ENCODE peak calls at places on chromosomes 16 and 17, in five cellular contexts. One of them, this sample, is unnamed.

GRCh38 chr17:46063239-46063638 is 64.2 kb downstream of the STH start:
- DNase-seq in SK-N-SH: no peak
- DNase-seq in PC-3: peak; percentile 86
- DNase-seq in CD4-positive, alpha-beta T cell: no peak
- DNase-seq in AG04450: peak; percentile 27
- DNase-seq in this sample: peak; percentile 85

GRCh38 chr16:3864562-3864961 is 16.0 kb downstream of the CREBBP start:
- DNase-seq in AG04450: no peak
- DNase-seq in SK-N-SH: no peak
- DNase-seq in CD4-positive, alpha-beta T cell: no peak
- DNase-seq in PC-3: no peak
- DNase-seq in this sample: no peak

GRCh38 chr16:11797957-11798299 is 870 bp upstream of the ZC3H7A start:
- DNase-seq in SK-N-SH: peak; percentile 30
- DNase-seq in AG04450: no peak
- DNase-seq in CD4-positive, alpha-beta T cell: no peak
- DNase-seq in PC-3: peak; percentile 8
- DNase-seq in this sample: no peak

GRCh38 chr16:1538804-1539520 is 5.5 kb downstream of the TMEM204 start:
- DNase-seq in PC-3: no peak
- DNase-seq in SK-N-SH: peak; percentile 77
- DNase-seq in CD4-positive, alpha-beta T cell: peak; percentile 34
- DNase-seq in AG04450: no peak
- DNase-seq in this sample: no peak

GRCh38 chr16:85171809-85172464 is 59.7 kb upstream of the CIBAR2 start:
- DNase-seq in AG04450: no peak
- DNase-seq in PC-3: peak; percentile 11
- DNase-seq in SK-N-SH: peak; percentile 64
- DNase-seq in CD4-positive, alpha-beta T cell: no peak
- DNase-seq in this sample: no peak

GRCh38 chr17:296906-297690 is 55.5 kb downstream of the RPH3AL start:
- DNase-seq in CD4-positive, alpha-beta T cell: no peak
- DNase-seq in SK-N-SH: no peak
- DNase-seq in PC-3: no peak
- DNase-seq in AG04450: no peak
- DNase-seq in this sample: no peak

GRCh38 chr17:39627717-39628516 is 1.2 kb downstream of the PPP1R1B start:
- DNase-seq in CD4-positive, alpha-beta T cell: no peak
- DNase-seq in PC-3: no peak
- DNase-seq in AG04450: no peak
- DNase-seq in SK-N-SH: no peak
- DNase-seq in this sample: no peak

GRCh38 chr16:28990375-28991040 is 5.7 kb downstream of the LAT start:
- DNase-seq in SK-N-SH: no peak
- DNase-seq in PC-3: no peak
- DNase-seq in AG04450: no peak
- DNase-seq in CD4-positive, alpha-beta T cell: peak; percentile 35
- DNase-seq in this sample: no peak

GRCh38 chr17:61150686-61151299 is 248.8 kb upstream of the TBX2 start:
- DNase-seq in AG04450: no peak
- DNase-seq in SK-N-SH: no peak
- DNase-seq in CD4-positive, alpha-beta T cell: no peak
- DNase-seq in PC-3: no peak
- DNase-seq in this sample: no peak

GRCh38 chr16:67397812-67398545 is 4.7 kb upstream of the TPPP3 start:
- DNase-seq in PC-3: no peak
- DNase-seq in CD4-positive, alpha-beta T cell: no peak
- DNase-seq in SK-N-SH: no peak
- DNase-seq in AG04450: no peak
- DNase-seq in this sample: peak; percentile 66

GRCh38 chr17:58637011-58637570 is 54.8 kb downstream of the TEX14 start:
- DNase-seq in CD4-positive, alpha-beta T cell: no peak
- DNase-seq in PC-3: no peak
- DNase-seq in AG04450: no peak
- DNase-seq in SK-N-SH: no peak
- DNase-seq in this sample: no peak

GRCh38 chr16:60064026-60064425 is 1329.9 kb upstream of the GOT2 start:
- DNase-seq in AG04450: no peak
- DNase-seq in PC-3: no peak
- DNase-seq in CD4-positive, alpha-beta T cell: no peak
- DNase-seq in SK-N-SH: no peak
- DNase-seq in this sample: no peak

DNA sequence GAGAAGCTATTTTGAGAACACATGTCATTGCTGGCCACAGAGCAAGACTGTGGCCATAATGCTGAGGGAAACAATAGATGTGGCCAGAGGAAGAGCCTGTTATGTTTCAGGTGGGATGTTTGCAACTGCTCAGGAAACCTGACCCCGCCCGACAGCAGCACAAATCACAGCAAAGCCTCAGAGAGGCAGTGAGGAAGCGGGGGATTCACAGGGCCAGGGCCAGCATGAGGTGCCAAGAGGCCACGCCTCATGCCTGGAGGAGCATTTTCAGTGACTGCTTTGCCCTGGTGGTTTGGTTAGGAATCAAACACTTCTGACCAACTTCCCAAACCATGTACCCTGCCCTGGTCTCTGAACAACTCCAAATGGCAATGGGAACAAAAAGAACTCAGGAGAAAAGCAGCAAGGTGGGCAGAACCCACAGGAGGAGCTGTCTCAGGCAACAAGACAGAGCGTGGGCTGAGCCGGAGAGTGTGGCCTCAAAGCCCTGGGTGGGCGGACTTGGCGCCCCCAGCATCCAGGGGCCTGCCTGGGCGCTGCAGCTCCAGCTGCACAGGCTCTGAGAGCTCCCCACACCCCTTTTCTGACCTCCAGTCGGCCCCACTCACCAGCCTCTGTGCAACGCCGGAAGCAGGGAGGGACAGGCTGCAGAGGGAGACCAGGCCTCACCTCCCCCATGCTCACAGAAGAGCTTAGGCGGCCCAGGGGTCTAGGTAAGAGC is 20.6 kb downstream of the HIC1 start:
- DNase-seq in AG04450: no peak
- DNase-seq in PC-3: peak; percentile 58
- DNase-seq in CD4-positive, alpha-beta T cell: no peak
- DNase-seq in SK-N-SH: peak; percentile 78
- DNase-seq in this sample: peak; percentile 36
- TF ChIP-seq CTCF in AG04450: peak; percentile 21
- TF ChIP-seq CTCF in PC-3: no peak
- TF ChIP-seq CTCF in CD4-positive, alpha-beta T cell: no peak
- TF ChIP-seq CTCF in SK-N-SH: no peak
- TF ChIP-seq CTCF in this sample: no peak

GRCh38 chr17:76883744-76884525 is 15.7 kb downstream of the MGAT5B start:
- DNase-seq in CD4-positive, alpha-beta T cell: no peak
- DNase-seq in AG04450: no peak
- DNase-seq in SK-N-SH: no peak
- DNase-seq in PC-3: no peak
- DNase-seq in this sample: no peak
- TF ChIP-seq CTCF in CD4-positive, alpha-beta T cell: no peak
- TF ChIP-seq CTCF in AG04450: no peak
- TF ChIP-seq CTCF in SK-N-SH: no peak
- TF ChIP-seq CTCF in PC-3: no peak
- TF ChIP-seq CTCF in this sample: no peak

GRCh38 chr17:80737106-80738019 is 192.7 kb downstream of the RPTOR start:
- DNase-seq in AG04450: no peak
- DNase-seq in CD4-positive, alpha-beta T cell: no peak
- DNase-seq in SK-N-SH: no peak
- DNase-seq in PC-3: no peak
- DNase-seq in this sample: no peak
- TF ChIP-seq CTCF in AG04450: no peak
- TF ChIP-seq CTCF in CD4-positive, alpha-beta T cell: no peak
- TF ChIP-seq CTCF in SK-N-SH: peak; percentile 8
- TF ChIP-seq CTCF in PC-3: no peak
- TF ChIP-seq CTCF in this sample: no peak

GRCh38 chr16:8869212-8869987 is 594 bp upstream of the CARHSP1 start:
- DNase-seq in CD4-positive, alpha-beta T cell: no peak
- DNase-seq in AG04450: no peak
- DNase-seq in PC-3: no peak
- DNase-seq in SK-N-SH: peak; percentile 78
- DNase-seq in this sample: no peak

GRCh38 chr16:8872071-8872470 is 3.3 kb upstream of the CARHSP1 start:
- DNase-seq in PC-3: no peak
- DNase-seq in CD4-positive, alpha-beta T cell: no peak
- DNase-seq in SK-N-SH: no peak
- DNase-seq in AG04450: no peak
- DNase-seq in this sample: no peak

GRCh38 chr16:8874388-8874787 is 5.6 kb upstream of the CARHSP1 start:
- DNase-seq in CD4-positive, alpha-beta T cell: no peak
- DNase-seq in SK-N-SH: no peak
- DNase-seq in AG04450: no peak
- DNase-seq in PC-3: no peak
- DNase-seq in this sample: no peak

GRCh38 chr16:8868272-8869211 is at the start of gene CARHSP1:
- DNase-seq in PC-3: peak; percentile 84
- DNase-seq in CD4-positive, alpha-beta T cell: peak; percentile 72
- DNase-seq in SK-N-SH: peak; percentile 99
- DNase-seq in AG04450: no peak
- DNase-seq in this sample: peak; percentile 75

DNA sequence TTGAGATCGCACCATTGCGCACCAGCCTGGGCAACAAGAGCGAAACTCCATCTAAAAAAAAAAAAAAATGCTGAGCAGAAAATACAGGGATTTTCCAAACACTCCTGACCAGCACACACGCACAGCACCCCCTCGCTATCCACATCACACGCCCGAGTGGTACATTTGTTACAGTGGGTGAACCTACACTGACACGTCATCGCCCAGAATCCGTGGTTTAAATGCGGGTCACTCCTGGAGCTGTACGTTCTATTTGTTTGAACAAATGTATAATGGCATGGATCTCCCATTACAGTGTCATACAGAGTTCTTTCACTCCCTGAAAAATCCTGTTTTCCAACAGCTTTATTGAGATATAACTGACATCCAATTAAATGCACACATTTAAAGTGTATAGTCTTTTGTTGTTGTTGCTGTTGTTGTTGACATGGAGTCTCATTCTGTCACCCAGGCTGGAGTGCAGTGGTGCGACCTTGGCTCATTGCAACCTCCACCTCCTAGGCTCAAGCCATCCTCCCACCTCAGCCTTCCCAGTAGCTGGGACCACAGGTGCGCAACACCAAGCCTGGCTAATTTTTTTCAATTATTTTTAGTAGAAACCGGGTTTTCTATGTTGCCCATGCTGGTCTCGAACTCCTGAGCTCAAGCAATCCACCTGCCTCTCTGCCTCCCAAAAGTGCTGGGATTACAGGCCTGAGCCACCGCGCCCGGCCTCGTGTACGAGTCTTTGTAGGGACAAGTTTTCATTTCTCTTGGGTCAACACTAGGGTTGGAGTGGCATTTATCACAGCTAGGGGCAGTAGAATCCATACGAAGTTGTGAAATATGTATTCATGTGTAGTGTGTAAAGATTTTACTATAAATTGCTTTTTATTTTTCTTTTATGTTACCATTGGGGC is 4.4 kb upstream of the CARHSP1 start:
- DNase-seq in AG04450: no peak
- DNase-seq in CD4-positive, alpha-beta T cell: no peak
- DNase-seq in SK-N-SH: no peak
- DNase-seq in PC-3: no peak
- DNase-seq in this sample: no peak
- TF ChIP-seq CTCF in AG04450: no peak
- TF ChIP-seq CTCF in CD4-positive, alpha-beta T cell: no peak
- TF ChIP-seq CTCF in SK-N-SH: peak; percentile 38
- TF ChIP-seq CTCF in PC-3: peak; percentile 34
- TF ChIP-seq CTCF in this sample: peak; percentile 20

DNA sequence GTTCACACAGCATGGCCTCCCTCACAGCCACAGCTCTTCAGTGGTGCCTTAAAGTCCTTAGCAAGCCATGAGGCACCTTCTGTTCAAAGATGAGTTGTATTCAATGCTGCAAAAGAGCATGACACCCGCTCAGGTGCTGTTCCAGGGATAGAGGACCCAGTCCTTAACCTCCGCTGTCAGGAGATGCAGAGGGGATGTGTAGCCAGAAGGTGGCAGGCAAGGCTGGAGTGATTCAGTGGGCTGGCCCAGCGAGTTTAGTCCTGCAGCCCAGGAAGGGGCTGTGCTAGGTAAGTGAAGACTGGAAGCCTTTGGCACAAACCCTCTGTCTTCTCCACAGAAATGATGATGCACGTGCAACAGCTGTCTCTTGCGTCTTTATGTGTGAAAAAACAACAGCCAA is 25.0 kb upstream of the ADAM11 start:
- DNase-seq in PC-3: peak; percentile 50
- DNase-seq in SK-N-SH: no peak
- DNase-seq in CD4-positive, alpha-beta T cell: no peak
- DNase-seq in AG04450: no peak
- DNase-seq in this sample: peak; percentile 43
- TF ChIP-seq CTCF in PC-3: peak; percentile 67
- TF ChIP-seq CTCF in SK-N-SH: no peak
- TF ChIP-seq CTCF in CD4-positive, alpha-beta T cell: no peak
- TF ChIP-seq CTCF in AG04450: peak; percentile 24
- TF ChIP-seq CTCF in this sample: peak; percentile 54